ENCODE peak calls at places on chromosomes 2 and 18, in five cellular contexts. One of them, this sample, is unnamed.

GRCh38 chr2:212974692-212975091 is 176.7 kb downstream of the IKZF2 start:
- DNase-seq in nephron progenitor cell: no peak
- DNase-seq in posterior vena cava: no peak
- DNase-seq in hypothalamus: no peak
- DNase-seq in omental fat pad: no peak
- DNase-seq in this sample: peak

GRCh38 chr2:238938460-238939055 is 90.7 kb downstream of the TWIST2 start:
- DNase-seq in nephron progenitor cell: no peak
- DNase-seq in posterior vena cava: peak
- DNase-seq in hypothalamus: no peak
- DNase-seq in omental fat pad: peak
- DNase-seq in this sample: peak

GRCh38 chr18:13566941-13567762 is 159.2 kb downstream of the FAM210A start:
- DNase-seq in nephron progenitor cell: no peak
- DNase-seq in posterior vena cava: peak
- DNase-seq in hypothalamus: peak
- DNase-seq in omental fat pad: no peak
- DNase-seq in this sample: no peak

GRCh38 chr2:145324748-145325147 is 804.8 kb upstream of the ZEB2 start:
- DNase-seq in nephron progenitor cell: no peak
- DNase-seq in posterior vena cava: no peak
- DNase-seq in hypothalamus: no peak
- DNase-seq in omental fat pad: no peak
- DNase-seq in this sample: no peak

GRCh38 chr2:226795281-226796011 is 4.2 kb downstream of the IRS1 start:
- DNase-seq in nephron progenitor cell: peak
- DNase-seq in posterior vena cava: peak
- DNase-seq in hypothalamus: peak
- DNase-seq in omental fat pad: no peak
- DNase-seq in this sample: peak

GRCh38 chr2:241081190-241081642 is 20.9 kb downstream of the MTERF4 start:
- DNase-seq in nephron progenitor cell: no peak
- DNase-seq in posterior vena cava: no peak
- DNase-seq in hypothalamus: no peak
- DNase-seq in omental fat pad: no peak
- DNase-seq in this sample: no peak

GRCh38 chr2:236959876-236960275 is 125.8 kb upstream of the COPS8 start:
- DNase-seq in nephron progenitor cell: no peak
- DNase-seq in posterior vena cava: peak
- DNase-seq in hypothalamus: no peak
- DNase-seq in omental fat pad: no peak
- DNase-seq in this sample: no peak

GRCh38 chr2:99487906-99488305 is 1.9 kb downstream of the REV1 start:
- DNase-seq in nephron progenitor cell: no peak
- DNase-seq in posterior vena cava: no peak
- DNase-seq in hypothalamus: no peak
- DNase-seq in omental fat pad: no peak
- DNase-seq in this sample: no peak

GRCh38 chr2:64459575-64459974 is 5.6 kb downstream of the LGALSL start:
- DNase-seq in nephron progenitor cell: no peak
- DNase-seq in posterior vena cava: no peak
- DNase-seq in hypothalamus: no peak
- DNase-seq in omental fat pad: no peak
- DNase-seq in this sample: no peak

GRCh38 chr18:58456625-58457024 is 172.3 kb downstream of the ALPK2 start:
- DNase-seq in nephron progenitor cell: no peak
- DNase-seq in posterior vena cava: no peak
- DNase-seq in hypothalamus: no peak
- DNase-seq in omental fat pad: no peak
- DNase-seq in this sample: no peak

GRCh38 chr2:231348173-231348572 is 47.3 kb upstream of the B3GNT7 start:
- DNase-seq in nephron progenitor cell: no peak
- DNase-seq in posterior vena cava: no peak
- DNase-seq in hypothalamus: no peak
- DNase-seq in omental fat pad: no peak
- DNase-seq in this sample: peak

GRCh38 chr2:101328474-101329007 is 20.0 kb upstream of the RNF149 start:
- DNase-seq in nephron progenitor cell: no peak
- DNase-seq in posterior vena cava: no peak
- DNase-seq in hypothalamus: peak
- DNase-seq in omental fat pad: no peak
- DNase-seq in this sample: no peak

GRCh38 chr2:237408280-237408679 is 5.7 kb downstream of the COL6A3 start:
- DNase-seq in nephron progenitor cell: no peak
- DNase-seq in posterior vena cava: peak
- DNase-seq in hypothalamus: no peak
- DNase-seq in omental fat pad: no peak
- DNase-seq in this sample: peak

GRCh38 chr2:23397483-23397882 is 12.5 kb downstream of the KLHL29 start:
- DNase-seq in nephron progenitor cell: no peak
- DNase-seq in posterior vena cava: no peak
- DNase-seq in hypothalamus: no peak
- DNase-seq in omental fat pad: no peak
- DNase-seq in this sample: no peak